ENCODE peak calls at places on chromosomes 2 and 18, in ten cellular contexts. P is activated CD4-positive, alpha-beta T cell treated with anti-CD3 and anti-CD28 coated beads, Interleukin-2, amount 50 U/mL, for 1 hour; E is IMR-90; H is activated CD8-positive, alpha-beta memory T cell treated with anti-CD3 and anti-CD28 coated beads, Interleukin-2, amount 50 U/mL, for 4 hours; C is T-cell; A is ACHN; F is T-helper 1 cell; Q is tibial artery; U is cardiac fibroblast; J is endothelial cell. N is an unnamed sample.

GRCh38 chr18:78587096-78587495 is 392.5 kb upstream of the SALL3 start:
- DNase-seq in J (no peak), Q (no peak), P (no peak), H (no peak), F (no peak), A (no peak), C (no peak), U (no peak), E (no peak), N (no peak)

GRCh38 chr18:21740474-21740723 is 193 bp upstream of the MIB1 start:
- DNase-seq in Q (peak), E (peak), J (no peak), U (no peak), F (peak), A (peak), P (no peak), C (no peak), H (no peak), N (peak)

GRCh38 chr2:45115181-45115580 is 105.9 kb upstream of the SIX2 start:
- DNase-seq in F (no peak), H (no peak), C (no peak), Q (no peak), E (no peak), A (no peak), P (no peak), U (no peak), J (no peak), N (no peak)

GRCh38 chr2:86480105-86480504 is 38.9 kb downstream of the KDM3A start:
- DNase-seq in F (no peak), U (no peak), C (no peak), H (no peak), P (no peak), J (peak), Q (peak), A (no peak), E (no peak), N (no peak)

GRCh38 chr2:100887713-100888112 is 67.8 kb downstream of the NPAS2 start:
- DNase-seq in U (no peak), H (no peak), F (no peak), E (no peak), C (no peak), J (no peak), A (no peak), P (no peak), Q (no peak), N (no peak)

GRCh38 chr18:53544926-53545325 is 679.5 kb downstream of the MBD2 start:
- DNase-seq in C (no peak), F (no peak), J (no peak), Q (no peak), P (no peak), E (no peak), A (no peak), U (no peak), H (no peak), N (no peak)

GRCh38 chr2:192888090-192888489 is 693.4 kb upstream of the TMEFF2 start:
- DNase-seq in H (no peak), A (no peak), F (no peak), E (no peak), U (no peak), Q (no peak), C (no peak), P (no peak), J (no peak), N (no peak)

GRCh38 chr2:202149155-202149762 is 76.2 kb downstream of the KIAA2012 start:
- DNase-seq in J (no peak), U (peak), E (peak), H (no peak), Q (peak), A (no peak), C (no peak), P (no peak), F (no peak), N (peak)

GRCh38 chr2:18976112-18976961 is 382.1 kb downstream of the OSR1 start:
- DNase-seq in C (no peak), F (no peak), H (no peak), P (no peak), J (no peak), U (peak), Q (peak), E (peak), A (peak), N (peak)

GRCh38 chr2:181752301-181752700 is 72.0 kb upstream of the NEUROD1 start:
- DNase-seq in U (no peak), A (no peak), F (no peak), Q (no peak), C (no peak), H (no peak), P (no peak), E (peak), J (no peak), N (no peak)

GRCh38 chr2:172836386-172837200 is 100.9 kb downstream of the RAPGEF4 start:
- DNase-seq in E (peak), H (no peak), P (no peak), J (peak), Q (no peak), F (no peak), U (peak), A (peak), C (no peak), N (peak)

GRCh38 chr2:197263077-197263476 is 47.5 kb downstream of the ANKRD44 start:
- DNase-seq in F (no peak), E (no peak), U (no peak), P (no peak), A (no peak), J (no peak), H (no peak), Q (no peak), C (no peak), N (no peak)

GRCh38 chr2:237696471-237696870 is 69.1 kb downstream of the LRRFIP1 start:
- DNase-seq in F (no peak), J (no peak), P (no peak), C (peak), U (no peak), H (no peak), Q (no peak), A (no peak), E (no peak), N (no peak)

GRCh38 chr2:234932591-234933168 is 19.1 kb upstream of the SH3BP4 start:
- DNase-seq in U (no peak), F (no peak), J (no peak), Q (no peak), A (no peak), H (no peak), E (no peak), C (no peak), P (no peak), N (no peak)

GRCh38 chr2:110173523-110173922 is 31.3 kb downstream of the NPHP1 start:
- DNase-seq in H (no peak), J (no peak), C (no peak), E (peak), A (no peak), Q (no peak), U (peak), P (no peak), F (no peak), N (peak)

GRCh38 chr2:151260492-151261239 is 997 bp downstream of the RBM43 start:
- DNase-seq in A (peak), H (no peak), F (no peak), C (no peak), E (peak), U (peak), Q (no peak), P (no peak), J (no peak), N (peak)

GRCh38 chr2:168705534-168706470 is 96.6 kb upstream of the NOSTRIN start:
- DNase-seq in H (no peak), A (peak), U (peak), C (no peak), F (no peak), Q (no peak), E (peak), P (no peak), J (no peak), N (peak)

GRCh38 chr2:102193074-102193473 is 6.3 kb downstream of the IL1RL2 start:
- DNase-seq in A (no peak), Q (no peak), C (no peak), J (no peak), H (no peak), F (no peak), E (peak), P (no peak), U (peak), N (peak)

GRCh38 chr2:62586981-62587380 is 81.0 kb upstream of the TMEM17 start:
- DNase-seq in U (peak), Q (no peak), A (no peak), J (no peak), E (peak), F (no peak), C (no peak), H (no peak), P (no peak), N (peak)

GRCh38 chr2:68971591-68972231 is 2.7 kb upstream of the GKN1 start:
- DNase-seq in U (peak), C (no peak), J (no peak), P (no peak), F (no peak), A (peak), E (peak), H (no peak), Q (no peak), N (peak)

GRCh38 chr2:46460991-46461715 is 18.2 kb upstream of the TMEM247 start:
- DNase-seq in Q (peak), E (peak), C (peak), P (peak), H (peak), J (peak), A (peak), U (peak), F (peak), N (peak)

GRCh38 chr2:71299507-71299906 is 32.1 kb upstream of the ZNF638 start:
- DNase-seq in J (peak), A (peak), U (peak), P (no peak), F (no peak), E (peak), H (no peak), Q (no peak), C (no peak), N (peak)

GRCh38 chr18:37453754-37454153 is 111.8 kb downstream of the CELF4 start:
- DNase-seq in U (no peak), H (no peak), J (no peak), E (no peak), P (no peak), Q (no peak), A (no peak), C (no peak), F (no peak), N (no peak)

GRCh38 chr2:138979131-138979530 is 198.9 kb upstream of the NXPH2 start:
- DNase-seq in A (no peak), Q (no peak), H (no peak), U (no peak), E (no peak), F (no peak), J (no peak), C (no peak), P (no peak), N (no peak)

GRCh38 chr2:213152065-213152794 is 818 bp upstream of the IKZF2 start:
- DNase-seq in E (peak), J (peak), H (no peak), P (no peak), C (no peak), F (no peak), U (peak), A (peak), Q (peak), N (peak)

GRCh38 chr2:217218269-217219140 is 358.6 kb upstream of the TNP1 start:
- DNase-seq in J (no peak), E (peak), P (no peak), F (no peak), C (no peak), H (no peak), Q (no peak), U (peak), A (no peak), N (peak)

GRCh38 chr18:54396755-54397154 is 39.0 kb downstream of the C18orf54 start:
- DNase-seq in A (no peak), H (no peak), E (no peak), F (no peak), U (no peak), P (no peak), J (no peak), C (no peak), Q (no peak), N (no peak)

GRCh38 chr2:69776886-69777777 is 35.2 kb downstream of the ANXA4 start:
- DNase-seq in A (no peak), J (no peak), E (no peak), P (no peak), U (no peak), F (no peak), Q (no peak), H (no peak), C (no peak), N (no peak)

GRCh38 chr2:105744909-105745853 is at the start of gene NCK2:
- DNase-seq in H (no peak), Q (no peak), F (no peak), C (peak), J (peak), A (peak), U (peak), P (peak), E (peak), N (peak)

GRCh38 chr2:176613358-176614032 is 344.3 kb downstream of the MTX2 start:
- DNase-seq in C (no peak), E (no peak), J (no peak), H (no peak), U (no peak), A (no peak), F (no peak), Q (no peak), P (no peak), N (no peak)

GRCh38 chr18:44828080-44828479 is 147.4 kb downstream of the SETBP1 start:
- DNase-seq in F (no peak), Q (no peak), A (no peak), U (no peak), P (no peak), J (no peak), C (no peak), H (no peak), E (no peak), N (no peak)

GRCh38 chr2:177078416-177078815 is 134.2 kb upstream of the HNRNPA3 start:
- DNase-seq in C (no peak), Q (no peak), J (no peak), A (no peak), P (no peak), H (no peak), E (peak), F (no peak), U (peak), N (peak)

GRCh38 chr2:174711206-174711605 is 53.1 kb downstream of the CHRNA1 start:
- DNase-seq in J (no peak), P (no peak), H (no peak), F (no peak), C (no peak), U (peak), Q (no peak), E (peak), A (no peak), N (no peak)

GRCh38 chr2:178258916-178259315 is 64.6 kb downstream of the OSBPL6 start:
- DNase-seq in E (peak), J (no peak), F (no peak), H (no peak), A (no peak), P (no peak), Q (no peak), U (no peak), C (no peak), N (no peak)

GRCh38 chr2:234839285-234839684 is 112.5 kb upstream of the SH3BP4 start:
- DNase-seq in A (no peak), Q (no peak), F (no peak), C (no peak), J (no peak), H (no peak), U (no peak), P (no peak), E (no peak), N (no peak)

N was measured in choroid plexus epithelial cell.